ENCODE peak calls at places on chromosomes 13 and 19, in ten cellular contexts. One of them, this sample, is unnamed.

GRCh38 chr19:54390942-54391577 is 24.2 kb upstream of the TTYH1 start:
- DNase-seq in HuH-7: peak; percentile 43
- DNase-seq in germinal center: peak; percentile 56
- DNase-seq in NCI-H2029: peak; percentile 19
- DNase-seq in stimulated activated CD8-positive, alpha-beta memory T cell treated with anti-CD3 and anti-CD28 coated beads, Interleukin-4, amount 100 ng/mL, for 1 hour: peak; percentile 38
- DNase-seq in NCI-H1092: peak; percentile 16
- DNase-seq in Caki2: peak; percentile 44
- DNase-seq in NCI-H1105 treated with DMSO at 0.1 percent for 48 hours: peak; percentile 70
- DNase-seq in Daoy: peak; percentile 75
- DNase-seq in mesendoderm: peak; percentile 80
- DNase-seq in this sample: peak; percentile 54

GRCh38 chr13:48733739-48734329 is 80.1 kb downstream of the CYSLTR2 start:
- DNase-seq in HuH-7: no peak
- DNase-seq in germinal center: no peak
- DNase-seq in NCI-H2029: no peak
- DNase-seq in stimulated activated CD8-positive, alpha-beta memory T cell treated with anti-CD3 and anti-CD28 coated beads, Interleukin-4, amount 100 ng/mL, for 1 hour: no peak
- DNase-seq in NCI-H1092: no peak
- DNase-seq in Caki2: no peak
- DNase-seq in NCI-H1105 treated with DMSO at 0.1 percent for 48 hours: no peak
- DNase-seq in Daoy: no peak
- DNase-seq in mesendoderm: no peak
- DNase-seq in this sample: no peak

GRCh38 chr19:7349961-7350711 is 1.4 kb downstream of the ARHGEF18 start:
- DNase-seq in HuH-7: no peak
- DNase-seq in germinal center: peak; percentile 57
- DNase-seq in NCI-H2029: no peak
- DNase-seq in stimulated activated CD8-positive, alpha-beta memory T cell treated with anti-CD3 and anti-CD28 coated beads, Interleukin-4, amount 100 ng/mL, for 1 hour: no peak
- DNase-seq in NCI-H1092: no peak
- DNase-seq in Caki2: no peak
- DNase-seq in NCI-H1105 treated with DMSO at 0.1 percent for 48 hours: no peak
- DNase-seq in Daoy: no peak
- DNase-seq in mesendoderm: no peak
- DNase-seq in this sample: no peak

GRCh38 chr13:21671793-21672680 is 1.2 kb downstream of the FGF9 start:
- DNase-seq in HuH-7: peak; percentile 28
- DNase-seq in germinal center: no peak
- DNase-seq in NCI-H2029: no peak
- DNase-seq in stimulated activated CD8-positive, alpha-beta memory T cell treated with anti-CD3 and anti-CD28 coated beads, Interleukin-4, amount 100 ng/mL, for 1 hour: no peak
- DNase-seq in NCI-H1092: no peak
- DNase-seq in Caki2: no peak
- DNase-seq in NCI-H1105 treated with DMSO at 0.1 percent for 48 hours: peak; percentile 33
- DNase-seq in Daoy: no peak
- DNase-seq in mesendoderm: no peak
- DNase-seq in this sample: no peak

GRCh38 chr13:80348308-80348707 is 7.4 kb upstream of the SPRY2 start:
- DNase-seq in HuH-7: no peak
- DNase-seq in germinal center: no peak
- DNase-seq in NCI-H2029: no peak
- DNase-seq in stimulated activated CD8-positive, alpha-beta memory T cell treated with anti-CD3 and anti-CD28 coated beads, Interleukin-4, amount 100 ng/mL, for 1 hour: no peak
- DNase-seq in NCI-H1092: no peak
- DNase-seq in Caki2: no peak
- DNase-seq in NCI-H1105 treated with DMSO at 0.1 percent for 48 hours: no peak
- DNase-seq in Daoy: no peak
- DNase-seq in mesendoderm: no peak
- DNase-seq in this sample: no peak

GRCh38 chr19:49988433-49988832 is 27.5 kb upstream of the SIGLEC11 start:
- DNase-seq in HuH-7: no peak
- DNase-seq in germinal center: no peak
- DNase-seq in NCI-H2029: no peak
- DNase-seq in stimulated activated CD8-positive, alpha-beta memory T cell treated with anti-CD3 and anti-CD28 coated beads, Interleukin-4, amount 100 ng/mL, for 1 hour: no peak
- DNase-seq in NCI-H1092: no peak
- DNase-seq in Caki2: peak; percentile 50
- DNase-seq in NCI-H1105 treated with DMSO at 0.1 percent for 48 hours: no peak
- DNase-seq in Daoy: peak; percentile 78
- DNase-seq in mesendoderm: no peak
- DNase-seq in this sample: no peak

GRCh38 chr13:27349458-27349857 is 75.0 kb upstream of the GTF3A start:
- DNase-seq in HuH-7: no peak
- DNase-seq in germinal center: no peak
- DNase-seq in NCI-H2029: no peak
- DNase-seq in stimulated activated CD8-positive, alpha-beta memory T cell treated with anti-CD3 and anti-CD28 coated beads, Interleukin-4, amount 100 ng/mL, for 1 hour: no peak
- DNase-seq in NCI-H1092: no peak
- DNase-seq in Caki2: no peak
- DNase-seq in NCI-H1105 treated with DMSO at 0.1 percent for 48 hours: no peak
- DNase-seq in Daoy: peak; percentile 16
- DNase-seq in mesendoderm: no peak
- DNase-seq in this sample: no peak

GRCh38 chr19:5913739-5914357 is at the start of gene CAPS:
- DNase-seq in HuH-7: no peak
- DNase-seq in germinal center: no peak
- DNase-seq in NCI-H2029: no peak
- DNase-seq in stimulated activated CD8-positive, alpha-beta memory T cell treated with anti-CD3 and anti-CD28 coated beads, Interleukin-4, amount 100 ng/mL, for 1 hour: no peak
- DNase-seq in NCI-H1092: no peak
- DNase-seq in Caki2: peak; percentile 57
- DNase-seq in NCI-H1105 treated with DMSO at 0.1 percent for 48 hours: no peak
- DNase-seq in Daoy: peak; percentile 92
- DNase-seq in mesendoderm: no peak
- DNase-seq in this sample: no peak

GRCh38 chr13:109160887-109161669 is 531.7 kb downstream of the MYO16 start:
- DNase-seq in HuH-7: no peak
- DNase-seq in germinal center: no peak
- DNase-seq in NCI-H2029: no peak
- DNase-seq in stimulated activated CD8-positive, alpha-beta memory T cell treated with anti-CD3 and anti-CD28 coated beads, Interleukin-4, amount 100 ng/mL, for 1 hour: no peak
- DNase-seq in NCI-H1092: no peak
- DNase-seq in Caki2: no peak
- DNase-seq in NCI-H1105 treated with DMSO at 0.1 percent for 48 hours: no peak
- DNase-seq in Daoy: peak; percentile 22
- DNase-seq in mesendoderm: peak; percentile 70
- DNase-seq in this sample: no peak

GRCh38 chr13:113552786-113553540 is 31.6 kb upstream of the TFDP1 start:
- DNase-seq in HuH-7: no peak
- DNase-seq in germinal center: no peak
- DNase-seq in NCI-H2029: no peak
- DNase-seq in stimulated activated CD8-positive, alpha-beta memory T cell treated with anti-CD3 and anti-CD28 coated beads, Interleukin-4, amount 100 ng/mL, for 1 hour: no peak
- DNase-seq in NCI-H1092: no peak
- DNase-seq in Caki2: no peak
- DNase-seq in NCI-H1105 treated with DMSO at 0.1 percent for 48 hours: no peak
- DNase-seq in Daoy: no peak
- DNase-seq in mesendoderm: no peak
- DNase-seq in this sample: no peak

GRCh38 chr13:46964789-46965527 is 68.1 kb upstream of the HTR2A start:
- DNase-seq in HuH-7: no peak
- DNase-seq in germinal center: no peak
- DNase-seq in NCI-H2029: no peak
- DNase-seq in stimulated activated CD8-positive, alpha-beta memory T cell treated with anti-CD3 and anti-CD28 coated beads, Interleukin-4, amount 100 ng/mL, for 1 hour: no peak
- DNase-seq in NCI-H1092: no peak
- DNase-seq in Caki2: no peak
- DNase-seq in NCI-H1105 treated with DMSO at 0.1 percent for 48 hours: no peak
- DNase-seq in Daoy: peak; percentile 12
- DNase-seq in mesendoderm: no peak
- DNase-seq in this sample: no peak

GRCh38 chr13:36552334-36552733 is 120.0 kb downstream of the CCNA1 start:
- DNase-seq in HuH-7: no peak
- DNase-seq in germinal center: peak; percentile 20
- DNase-seq in NCI-H2029: no peak
- DNase-seq in stimulated activated CD8-positive, alpha-beta memory T cell treated with anti-CD3 and anti-CD28 coated beads, Interleukin-4, amount 100 ng/mL, for 1 hour: no peak
- DNase-seq in NCI-H1092: no peak
- DNase-seq in Caki2: no peak
- DNase-seq in NCI-H1105 treated with DMSO at 0.1 percent for 48 hours: no peak
- DNase-seq in Daoy: no peak
- DNase-seq in mesendoderm: no peak
- DNase-seq in this sample: no peak

GRCh38 chr13:32622827-32623226 is 36.6 kb downstream of the PDS5B start:
- DNase-seq in HuH-7: no peak
- DNase-seq in germinal center: no peak
- DNase-seq in NCI-H2029: no peak
- DNase-seq in stimulated activated CD8-positive, alpha-beta memory T cell treated with anti-CD3 and anti-CD28 coated beads, Interleukin-4, amount 100 ng/mL, for 1 hour: no peak
- DNase-seq in NCI-H1092: no peak
- DNase-seq in Caki2: no peak
- DNase-seq in NCI-H1105 treated with DMSO at 0.1 percent for 48 hours: no peak
- DNase-seq in Daoy: no peak
- DNase-seq in mesendoderm: peak; percentile 18
- DNase-seq in this sample: no peak

GRCh38 chr13:41465215-41465907 is 8.0 kb downstream of the RGCC start:
- DNase-seq in HuH-7: no peak
- DNase-seq in germinal center: peak; percentile 62
- DNase-seq in NCI-H2029: no peak
- DNase-seq in stimulated activated CD8-positive, alpha-beta memory T cell treated with anti-CD3 and anti-CD28 coated beads, Interleukin-4, amount 100 ng/mL, for 1 hour: peak; percentile 66
- DNase-seq in NCI-H1092: no peak
- DNase-seq in Caki2: no peak
- DNase-seq in NCI-H1105 treated with DMSO at 0.1 percent for 48 hours: no peak
- DNase-seq in Daoy: peak; percentile 90
- DNase-seq in mesendoderm: no peak
- DNase-seq in this sample: no peak

GRCh38 chr19:45164577-45165335 is 4.0 kb upstream of the NKPD1 start:
- DNase-seq in HuH-7: no peak
- DNase-seq in germinal center: peak; percentile 28
- DNase-seq in NCI-H2029: no peak
- DNase-seq in stimulated activated CD8-positive, alpha-beta memory T cell treated with anti-CD3 and anti-CD28 coated beads, Interleukin-4, amount 100 ng/mL, for 1 hour: no peak
- DNase-seq in NCI-H1092: no peak
- DNase-seq in Caki2: peak; percentile 44
- DNase-seq in NCI-H1105 treated with DMSO at 0.1 percent for 48 hours: no peak
- DNase-seq in Daoy: peak; percentile 84
- DNase-seq in mesendoderm: peak; percentile 87
- DNase-seq in this sample: no peak

GRCh38 chr19:49506575-49507105 is 5.8 kb upstream of the FCGRT start:
- DNase-seq in HuH-7: peak; percentile 88
- DNase-seq in germinal center: peak; percentile 77
- DNase-seq in NCI-H2029: peak; percentile 26
- DNase-seq in stimulated activated CD8-positive, alpha-beta memory T cell treated with anti-CD3 and anti-CD28 coated beads, Interleukin-4, amount 100 ng/mL, for 1 hour: no peak
- DNase-seq in NCI-H1092: no peak
- DNase-seq in Caki2: peak; percentile 64
- DNase-seq in NCI-H1105 treated with DMSO at 0.1 percent for 48 hours: peak; percentile 56
- DNase-seq in Daoy: peak; percentile 70
- DNase-seq in mesendoderm: peak; percentile 90
- DNase-seq in this sample: no peak

GRCh38 chr13:29193083-29193482 is 372.9 kb downstream of the MTUS2 start:
- DNase-seq in HuH-7: no peak
- DNase-seq in germinal center: no peak
- DNase-seq in NCI-H2029: no peak
- DNase-seq in stimulated activated CD8-positive, alpha-beta memory T cell treated with anti-CD3 and anti-CD28 coated beads, Interleukin-4, amount 100 ng/mL, for 1 hour: no peak
- DNase-seq in NCI-H1092: no peak
- DNase-seq in Caki2: no peak
- DNase-seq in NCI-H1105 treated with DMSO at 0.1 percent for 48 hours: no peak
- DNase-seq in Daoy: no peak
- DNase-seq in mesendoderm: no peak
- DNase-seq in this sample: no peak

GRCh38 chr13:32453981-32454380 is 26.1 kb upstream of the N4BP2L1 start:
- DNase-seq in HuH-7: no peak
- DNase-seq in germinal center: no peak
- DNase-seq in NCI-H2029: no peak
- DNase-seq in stimulated activated CD8-positive, alpha-beta memory T cell treated with anti-CD3 and anti-CD28 coated beads, Interleukin-4, amount 100 ng/mL, for 1 hour: no peak
- DNase-seq in NCI-H1092: no peak
- DNase-seq in Caki2: no peak
- DNase-seq in NCI-H1105 treated with DMSO at 0.1 percent for 48 hours: no peak
- DNase-seq in Daoy: no peak
- DNase-seq in mesendoderm: no peak
- DNase-seq in this sample: no peak

GRCh38 chr13:98508280-98509074 is 68.4 kb downstream of the STK24 start:
- DNase-seq in HuH-7: no peak
- DNase-seq in germinal center: no peak
- DNase-seq in NCI-H2029: no peak
- DNase-seq in stimulated activated CD8-positive, alpha-beta memory T cell treated with anti-CD3 and anti-CD28 coated beads, Interleukin-4, amount 100 ng/mL, for 1 hour: no peak
- DNase-seq in NCI-H1092: no peak
- DNase-seq in Caki2: peak; percentile 33
- DNase-seq in NCI-H1105 treated with DMSO at 0.1 percent for 48 hours: no peak
- DNase-seq in Daoy: peak; percentile 62
- DNase-seq in mesendoderm: peak; percentile 94
- DNase-seq in this sample: no peak

GRCh38 chr19:36008336-36008978 is at the start of gene SYNE4:
- DNase-seq in HuH-7: peak; percentile 71
- DNase-seq in germinal center: no peak
- DNase-seq in NCI-H2029: peak; percentile 61
- DNase-seq in stimulated activated CD8-positive, alpha-beta memory T cell treated with anti-CD3 and anti-CD28 coated beads, Interleukin-4, amount 100 ng/mL, for 1 hour: no peak
- DNase-seq in NCI-H1092: no peak
- DNase-seq in Caki2: peak; percentile 18
- DNase-seq in NCI-H1105 treated with DMSO at 0.1 percent for 48 hours: peak; percentile 24
- DNase-seq in Daoy: no peak
- DNase-seq in mesendoderm: peak; percentile 93
- DNase-seq in this sample: no peak

GRCh38 chr13:106407338-106407737 is 128.1 kb downstream of the EFNB2 start:
- DNase-seq in HuH-7: no peak
- DNase-seq in germinal center: no peak
- DNase-seq in NCI-H2029: no peak
- DNase-seq in stimulated activated CD8-positive, alpha-beta memory T cell treated with anti-CD3 and anti-CD28 coated beads, Interleukin-4, amount 100 ng/mL, for 1 hour: no peak
- DNase-seq in NCI-H1092: no peak
- DNase-seq in Caki2: no peak
- DNase-seq in NCI-H1105 treated with DMSO at 0.1 percent for 48 hours: no peak
- DNase-seq in Daoy: no peak
- DNase-seq in mesendoderm: no peak
- DNase-seq in this sample: no peak

GRCh38 chr13:109973279-109973678 is 186.9 kb upstream of the IRS2 start:
- DNase-seq in HuH-7: no peak
- DNase-seq in germinal center: no peak
- DNase-seq in NCI-H2029: no peak
- DNase-seq in stimulated activated CD8-positive, alpha-beta memory T cell treated with anti-CD3 and anti-CD28 coated beads, Interleukin-4, amount 100 ng/mL, for 1 hour: no peak
- DNase-seq in NCI-H1092: no peak
- DNase-seq in Caki2: no peak
- DNase-seq in NCI-H1105 treated with DMSO at 0.1 percent for 48 hours: no peak
- DNase-seq in Daoy: no peak
- DNase-seq in mesendoderm: no peak
- DNase-seq in this sample: no peak

GRCh38 chr19:46764817-46765291 is 18.6 kb upstream of the STRN4 start:
- DNase-seq in HuH-7: peak; percentile 74
- DNase-seq in germinal center: no peak
- DNase-seq in NCI-H2029: peak; percentile 37
- DNase-seq in stimulated activated CD8-positive, alpha-beta memory T cell treated with anti-CD3 and anti-CD28 coated beads, Interleukin-4, amount 100 ng/mL, for 1 hour: no peak
- DNase-seq in NCI-H1092: no peak
- DNase-seq in Caki2: no peak
- DNase-seq in NCI-H1105 treated with DMSO at 0.1 percent for 48 hours: no peak
- DNase-seq in Daoy: no peak
- DNase-seq in mesendoderm: no peak
- DNase-seq in this sample: no peak

GRCh38 chr13:62375653-62376052 is 960.0 kb upstream of the PCDH20 start:
- DNase-seq in HuH-7: no peak
- DNase-seq in germinal center: no peak
- DNase-seq in NCI-H2029: no peak
- DNase-seq in stimulated activated CD8-positive, alpha-beta memory T cell treated with anti-CD3 and anti-CD28 coated beads, Interleukin-4, amount 100 ng/mL, for 1 hour: no peak
- DNase-seq in NCI-H1092: no peak
- DNase-seq in Caki2: no peak
- DNase-seq in NCI-H1105 treated with DMSO at 0.1 percent for 48 hours: peak; percentile 81
- DNase-seq in Daoy: no peak
- DNase-seq in mesendoderm: no peak
- DNase-seq in this sample: no peak

GRCh38 chr19:17286742-17287141 is 5.0 kb downstream of the ANKLE1 start:
- DNase-seq in HuH-7: no peak
- DNase-seq in germinal center: no peak
- DNase-seq in NCI-H2029: no peak
- DNase-seq in stimulated activated CD8-positive, alpha-beta memory T cell treated with anti-CD3 and anti-CD28 coated beads, Interleukin-4, amount 100 ng/mL, for 1 hour: no peak
- DNase-seq in NCI-H1092: no peak
- DNase-seq in Caki2: no peak
- DNase-seq in NCI-H1105 treated with DMSO at 0.1 percent for 48 hours: no peak
- DNase-seq in Daoy: no peak
- DNase-seq in mesendoderm: no peak
- DNase-seq in this sample: no peak

GRCh38 chr13:114230117-114230516 is 4.6 kb upstream of the CDC16 start:
- DNase-seq in HuH-7: no peak
- DNase-seq in germinal center: no peak
- DNase-seq in NCI-H2029: no peak
- DNase-seq in stimulated activated CD8-positive, alpha-beta memory T cell treated with anti-CD3 and anti-CD28 coated beads, Interleukin-4, amount 100 ng/mL, for 1 hour: no peak
- DNase-seq in NCI-H1092: no peak
- DNase-seq in Caki2: no peak
- DNase-seq in NCI-H1105 treated with DMSO at 0.1 percent for 48 hours: no peak
- DNase-seq in Daoy: no peak
- DNase-seq in mesendoderm: peak; percentile 58
- DNase-seq in this sample: peak; percentile 33

GRCh38 chr19:12723643-12724426 is at the start of gene TNPO2:
- DNase-seq in HuH-7: peak; percentile 83
- DNase-seq in germinal center: peak; percentile 72
- DNase-seq in NCI-H2029: peak; percentile 52
- DNase-seq in stimulated activated CD8-positive, alpha-beta memory T cell treated with anti-CD3 and anti-CD28 coated beads, Interleukin-4, amount 100 ng/mL, for 1 hour: no peak
- DNase-seq in NCI-H1092: peak; percentile 60
- DNase-seq in Caki2: peak; percentile 66
- DNase-seq in NCI-H1105 treated with DMSO at 0.1 percent for 48 hours: peak; percentile 79
- DNase-seq in Daoy: peak; percentile 85
- DNase-seq in mesendoderm: peak; percentile 91
- DNase-seq in this sample: no peak

GRCh38 chr19:7662657-7663056 is 6.2 kb upstream of the RETN start:
- DNase-seq in HuH-7: no peak
- DNase-seq in germinal center: no peak
- DNase-seq in NCI-H2029: no peak
- DNase-seq in stimulated activated CD8-positive, alpha-beta memory T cell treated with anti-CD3 and anti-CD28 coated beads, Interleukin-4, amount 100 ng/mL, for 1 hour: no peak
- DNase-seq in NCI-H1092: no peak
- DNase-seq in Caki2: no peak
- DNase-seq in NCI-H1105 treated with DMSO at 0.1 percent for 48 hours: no peak
- DNase-seq in Daoy: peak; percentile 26
- DNase-seq in mesendoderm: no peak
- DNase-seq in this sample: no peak

This sample was measured in iPS DF 19.7.